ENCODE peak calls at places on chromosome 2, in eight cellular contexts. One of them, this sample, is unnamed.
A peak's percentile ranks its signal among the peaks of the same experiment; 100 is the strongest.

GRCh38 chr2:150255528-150255927 is 231.9 kb downstream of the RND3 start:
- DNase-seq in endothelial cell: no peak
- DNase-seq in fibroblast of lung: peak; percentile 95
- DNase-seq in progenitor cell of endocrine pancreas: no peak
- DNase-seq in ovary: no peak
- DNase-seq in astrocyte of the spinal cord: peak; percentile 29
- DNase-seq in left ventricle myocardium inferior: no peak
- DNase-seq in A549: no peak
- DNase-seq in this sample: no peak

GRCh38 chr2:100887713-100888112 is 67.8 kb downstream of the NPAS2 start:
- DNase-seq in A549: no peak
- DNase-seq in astrocyte of the spinal cord: no peak
- DNase-seq in left ventricle myocardium inferior: no peak
- DNase-seq in endothelial cell: no peak
- DNase-seq in progenitor cell of endocrine pancreas: no peak
- DNase-seq in ovary: no peak
- DNase-seq in fibroblast of lung: peak; percentile 63
- DNase-seq in this sample: no peak

GRCh38 chr2:234673961-234674759 is 177.3 kb upstream of the ARL4C start:
- DNase-seq in fibroblast of lung: peak; percentile 31
- DNase-seq in left ventricle myocardium inferior: no peak
- DNase-seq in endothelial cell: no peak
- DNase-seq in progenitor cell of endocrine pancreas: no peak
- DNase-seq in ovary: no peak
- DNase-seq in A549: no peak
- DNase-seq in astrocyte of the spinal cord: no peak
- DNase-seq in this sample: no peak

GRCh38 chr2:179438653-179439052 is 174.0 kb upstream of the SESTD1 start:
- DNase-seq in left ventricle myocardium inferior: no peak
- DNase-seq in progenitor cell of endocrine pancreas: no peak
- DNase-seq in A549: no peak
- DNase-seq in ovary: no peak
- DNase-seq in fibroblast of lung: no peak
- DNase-seq in endothelial cell: no peak
- DNase-seq in astrocyte of the spinal cord: no peak
- DNase-seq in this sample: no peak

GRCh38 chr2:128318776-128319456 is at the start of gene HS6ST1:
- DNase-seq in progenitor cell of endocrine pancreas: peak; percentile 84
- DNase-seq in A549: peak; percentile 60
- DNase-seq in left ventricle myocardium inferior: peak; percentile 88
- DNase-seq in fibroblast of lung: peak; percentile 78
- DNase-seq in endothelial cell: peak; percentile 86
- DNase-seq in astrocyte of the spinal cord: peak; percentile 73
- DNase-seq in ovary: peak; percentile 92
- DNase-seq in this sample: peak; percentile 94

GRCh38 chr2:218229851-218230250 is 12.9 kb downstream of the ARPC2 start:
- DNase-seq in fibroblast of lung: no peak
- DNase-seq in ovary: no peak
- DNase-seq in A549: no peak
- DNase-seq in left ventricle myocardium inferior: no peak
- DNase-seq in progenitor cell of endocrine pancreas: no peak
- DNase-seq in astrocyte of the spinal cord: peak; percentile 45
- DNase-seq in endothelial cell: no peak
- DNase-seq in this sample: no peak

GRCh38 chr2:131062066-131062465 is 31.2 kb downstream of the FAM168B start:
- DNase-seq in left ventricle myocardium inferior: no peak
- DNase-seq in fibroblast of lung: no peak
- DNase-seq in A549: no peak
- DNase-seq in endothelial cell: no peak
- DNase-seq in ovary: no peak
- DNase-seq in progenitor cell of endocrine pancreas: no peak
- DNase-seq in astrocyte of the spinal cord: peak; percentile 27
- DNase-seq in this sample: no peak

GRCh38 chr2:85057236-85057635 is 76.0 kb upstream of the TCF7L1 start:
- DNase-seq in endothelial cell: no peak
- DNase-seq in left ventricle myocardium inferior: no peak
- DNase-seq in fibroblast of lung: no peak
- DNase-seq in ovary: no peak
- DNase-seq in progenitor cell of endocrine pancreas: no peak
- DNase-seq in astrocyte of the spinal cord: no peak
- DNase-seq in A549: no peak
- DNase-seq in this sample: no peak

GRCh38 chr2:144154205-144154604 is 365.7 kb downstream of the ZEB2 start:
- DNase-seq in astrocyte of the spinal cord: no peak
- DNase-seq in ovary: no peak
- DNase-seq in progenitor cell of endocrine pancreas: no peak
- DNase-seq in fibroblast of lung: peak; percentile 19
- DNase-seq in left ventricle myocardium inferior: no peak
- DNase-seq in A549: no peak
- DNase-seq in endothelial cell: no peak
- DNase-seq in this sample: no peak

GRCh38 chr2:73101626-73102256 is 11.0 kb downstream of the RAB11FIP5 start:
- DNase-seq in fibroblast of lung: no peak
- DNase-seq in A549: no peak
- DNase-seq in astrocyte of the spinal cord: no peak
- DNase-seq in progenitor cell of endocrine pancreas: no peak
- DNase-seq in left ventricle myocardium inferior: no peak
- DNase-seq in ovary: no peak
- DNase-seq in endothelial cell: no peak
- DNase-seq in this sample: no peak

GRCh38 chr2:181354626-181355025 is 102.6 kb upstream of the ITGA4 start:
- DNase-seq in A549: peak; percentile 2
- DNase-seq in ovary: no peak
- DNase-seq in endothelial cell: no peak
- DNase-seq in astrocyte of the spinal cord: peak; percentile 76
- DNase-seq in fibroblast of lung: peak; percentile 49
- DNase-seq in left ventricle myocardium inferior: no peak
- DNase-seq in progenitor cell of endocrine pancreas: no peak
- DNase-seq in this sample: no peak

GRCh38 chr2:65186872-65187851 is 40.5 kb upstream of the ACTR2 start:
- DNase-seq in progenitor cell of endocrine pancreas: peak; percentile 62
- DNase-seq in endothelial cell: peak; percentile 84
- DNase-seq in A549: peak; percentile 88
- DNase-seq in astrocyte of the spinal cord: peak; percentile 79
- DNase-seq in left ventricle myocardium inferior: peak; percentile 63
- DNase-seq in fibroblast of lung: peak; percentile 78
- DNase-seq in ovary: peak; percentile 82
- DNase-seq in this sample: peak; percentile 78

GRCh38 chr2:189515264-189515663 is 65.3 kb downstream of the SLC40A1 start:
- DNase-seq in left ventricle myocardium inferior: no peak
- DNase-seq in astrocyte of the spinal cord: peak; percentile 37
- DNase-seq in ovary: no peak
- DNase-seq in progenitor cell of endocrine pancreas: no peak
- DNase-seq in fibroblast of lung: peak; percentile 21
- DNase-seq in endothelial cell: no peak
- DNase-seq in A549: no peak
- DNase-seq in this sample: no peak
- TF ChIP-seq CTCF in left ventricle myocardium inferior: no peak
- TF ChIP-seq CTCF in astrocyte of the spinal cord: no peak
- TF ChIP-seq CTCF in ovary: no peak
- TF ChIP-seq CTCF in progenitor cell of endocrine pancreas: no peak
- TF ChIP-seq CTCF in fibroblast of lung: no peak
- TF ChIP-seq CTCF in endothelial cell: no peak
- TF ChIP-seq CTCF in A549: no peak
- TF ChIP-seq CTCF in this sample: no peak

GRCh38 chr2:171608168-171608567 is 79.1 kb upstream of the DYNC1I2 start:
- DNase-seq in progenitor cell of endocrine pancreas: no peak
- DNase-seq in ovary: no peak
- DNase-seq in fibroblast of lung: no peak
- DNase-seq in left ventricle myocardium inferior: no peak
- DNase-seq in endothelial cell: no peak
- DNase-seq in A549: no peak
- DNase-seq in astrocyte of the spinal cord: no peak
- DNase-seq in this sample: no peak
- TF ChIP-seq CTCF in progenitor cell of endocrine pancreas: no peak
- TF ChIP-seq CTCF in ovary: no peak
- TF ChIP-seq CTCF in fibroblast of lung: no peak
- TF ChIP-seq CTCF in left ventricle myocardium inferior: no peak
- TF ChIP-seq CTCF in endothelial cell: no peak
- TF ChIP-seq CTCF in A549: no peak
- TF ChIP-seq CTCF in astrocyte of the spinal cord: no peak
- TF ChIP-seq CTCF in this sample: no peak

GRCh38 chr2:174158003-174158402 is 90.3 kb downstream of the OLA1 start:
- DNase-seq in progenitor cell of endocrine pancreas: no peak
- DNase-seq in ovary: no peak
- DNase-seq in A549: peak; percentile 66
- DNase-seq in endothelial cell: peak; percentile 62
- DNase-seq in astrocyte of the spinal cord: peak; percentile 33
- DNase-seq in fibroblast of lung: peak; percentile 57
- DNase-seq in left ventricle myocardium inferior: no peak
- DNase-seq in this sample: peak; percentile 41
- TF ChIP-seq CTCF in progenitor cell of endocrine pancreas: peak; percentile 59
- TF ChIP-seq CTCF in ovary: no peak
- TF ChIP-seq CTCF in A549: peak; percentile 65
- TF ChIP-seq CTCF in endothelial cell: peak; percentile 56
- TF ChIP-seq CTCF in astrocyte of the spinal cord: peak; percentile 63
- TF ChIP-seq CTCF in fibroblast of lung: peak; percentile 39
- TF ChIP-seq CTCF in left ventricle myocardium inferior: peak; percentile 61
- TF ChIP-seq CTCF in this sample: peak; percentile 61

GRCh38 chr2:44389895-44390294 is 28.1 kb downstream of the CAMKMT start:
- DNase-seq in astrocyte of the spinal cord: no peak
- DNase-seq in endothelial cell: no peak
- DNase-seq in left ventricle myocardium inferior: no peak
- DNase-seq in fibroblast of lung: peak; percentile 5
- DNase-seq in A549: no peak
- DNase-seq in ovary: no peak
- DNase-seq in progenitor cell of endocrine pancreas: no peak
- DNase-seq in this sample: no peak
- TF ChIP-seq CTCF in astrocyte of the spinal cord: peak; percentile 23
- TF ChIP-seq CTCF in endothelial cell: peak; percentile 65
- TF ChIP-seq CTCF in left ventricle myocardium inferior: peak; percentile 19
- TF ChIP-seq CTCF in fibroblast of lung: no peak
- TF ChIP-seq CTCF in A549: no peak
- TF ChIP-seq CTCF in ovary: no peak
- TF ChIP-seq CTCF in progenitor cell of endocrine pancreas: peak; percentile 33
- TF ChIP-seq CTCF in this sample: no peak

GRCh38 chr2:157307021-157307420 is 18.6 kb downstream of the ERMN start:
- DNase-seq in endothelial cell: no peak
- DNase-seq in ovary: no peak
- DNase-seq in fibroblast of lung: no peak
- DNase-seq in A549: no peak
- DNase-seq in astrocyte of the spinal cord: peak; percentile 30
- DNase-seq in progenitor cell of endocrine pancreas: no peak
- DNase-seq in left ventricle myocardium inferior: no peak
- DNase-seq in this sample: no peak
- TF ChIP-seq CTCF in endothelial cell: peak; percentile 32
- TF ChIP-seq CTCF in ovary: no peak
- TF ChIP-seq CTCF in fibroblast of lung: no peak
- TF ChIP-seq CTCF in A549: no peak
- TF ChIP-seq CTCF in astrocyte of the spinal cord: peak; percentile 34
- TF ChIP-seq CTCF in progenitor cell of endocrine pancreas: no peak
- TF ChIP-seq CTCF in left ventricle myocardium inferior: no peak
- TF ChIP-seq CTCF in this sample: no peak

This sample was measured in nephron progenitor cell.